ENCODE peak calls at places on chromosome 16, in ten cellular contexts. One of them, this sample, is unnamed.

GRCh38 chr16:46731691-46732555 is 16.2 kb downstream of the MYLK3 start:
- DNase-seq in GM23248: no peak
- DNase-seq in adrenal gland: no peak
- DNase-seq in mucosa of descending colon: no peak
- DNase-seq in AG10803: no peak
- DNase-seq in CD8-positive, alpha-beta T cell: no peak
- DNase-seq in BE2C: peak; percentile 77
- DNase-seq in AG04450: no peak
- DNase-seq in SJCRH30: peak; percentile 54
- DNase-seq in GM23338: no peak
- DNase-seq in this sample: no peak

GRCh38 chr16:72996291-72997062 is 51.5 kb downstream of the ZFHX3 start:
- DNase-seq in GM23248: no peak
- DNase-seq in adrenal gland: no peak
- DNase-seq in mucosa of descending colon: no peak
- DNase-seq in AG10803: no peak
- DNase-seq in CD8-positive, alpha-beta T cell: no peak
- DNase-seq in BE2C: no peak
- DNase-seq in AG04450: no peak
- DNase-seq in SJCRH30: no peak
- DNase-seq in GM23338: no peak
- DNase-seq in this sample: no peak

GRCh38 chr16:8855051-8855786 is 13.6 kb downstream of the CARHSP1 start:
- DNase-seq in GM23248: no peak
- DNase-seq in adrenal gland: no peak
- DNase-seq in mucosa of descending colon: peak; percentile 34
- DNase-seq in AG10803: no peak
- DNase-seq in CD8-positive, alpha-beta T cell: no peak
- DNase-seq in BE2C: no peak
- DNase-seq in AG04450: no peak
- DNase-seq in SJCRH30: no peak
- DNase-seq in GM23338: no peak
- DNase-seq in this sample: peak; percentile 43

GRCh38 chr16:85187002-85187401 is 74.7 kb upstream of the CIBAR2 start:
- DNase-seq in GM23248: peak; percentile 92
- DNase-seq in adrenal gland: peak; percentile 87
- DNase-seq in mucosa of descending colon: no peak
- DNase-seq in AG10803: peak; percentile 82
- DNase-seq in CD8-positive, alpha-beta T cell: no peak
- DNase-seq in BE2C: peak; percentile 76
- DNase-seq in AG04450: no peak
- DNase-seq in SJCRH30: no peak
- DNase-seq in GM23338: no peak
- DNase-seq in this sample: no peak

GRCh38 chr16:55389426-55390073 is 65.5 kb downstream of the IRX6 start:
- DNase-seq in GM23248: no peak
- DNase-seq in adrenal gland: no peak
- DNase-seq in mucosa of descending colon: no peak
- DNase-seq in AG10803: no peak
- DNase-seq in CD8-positive, alpha-beta T cell: no peak
- DNase-seq in BE2C: no peak
- DNase-seq in AG04450: no peak
- DNase-seq in SJCRH30: no peak
- DNase-seq in GM23338: no peak
- DNase-seq in this sample: no peak

GRCh38 chr16:83743241-83743640 is 64.5 kb upstream of the HSBP1 start:
- DNase-seq in GM23248: no peak
- DNase-seq in adrenal gland: no peak
- DNase-seq in mucosa of descending colon: no peak
- DNase-seq in AG10803: no peak
- DNase-seq in CD8-positive, alpha-beta T cell: no peak
- DNase-seq in BE2C: no peak
- DNase-seq in AG04450: no peak
- DNase-seq in SJCRH30: no peak
- DNase-seq in GM23338: no peak
- DNase-seq in this sample: no peak

GRCh38 chr16:85185281-85185680 is 73.0 kb upstream of the CIBAR2 start:
- DNase-seq in GM23248: no peak
- DNase-seq in adrenal gland: no peak
- DNase-seq in mucosa of descending colon: no peak
- DNase-seq in AG10803: no peak
- DNase-seq in CD8-positive, alpha-beta T cell: no peak
- DNase-seq in BE2C: no peak
- DNase-seq in AG04450: no peak
- DNase-seq in SJCRH30: no peak
- DNase-seq in GM23338: no peak
- DNase-seq in this sample: no peak

GRCh38 chr16:24539850-24540484 is 601 bp downstream of the RBBP6 start:
- DNase-seq in GM23248: peak; percentile 81
- DNase-seq in adrenal gland: peak; percentile 69
- DNase-seq in mucosa of descending colon: peak; percentile 80
- DNase-seq in AG10803: peak; percentile 58
- DNase-seq in CD8-positive, alpha-beta T cell: no peak
- DNase-seq in BE2C: peak; percentile 52
- DNase-seq in AG04450: no peak
- DNase-seq in SJCRH30: no peak
- DNase-seq in GM23338: peak; percentile 33
- DNase-seq in this sample: peak; percentile 35

GRCh38 chr16:32116080-32116479 is 137.0 kb upstream of the TP53TG3D start:
- DNase-seq in GM23248: peak; percentile 7
- DNase-seq in adrenal gland: no peak
- DNase-seq in mucosa of descending colon: peak; percentile 28
- DNase-seq in AG10803: no peak
- DNase-seq in CD8-positive, alpha-beta T cell: peak; percentile 46
- DNase-seq in BE2C: peak; percentile 7
- DNase-seq in AG04450: no peak
- DNase-seq in SJCRH30: peak; percentile 8
- DNase-seq in GM23338: no peak
- DNase-seq in this sample: peak; percentile 18

GRCh38 chr16:17233301-17234002 is 237.3 kb downstream of the XYLT1 start:
- DNase-seq in GM23248: no peak
- DNase-seq in adrenal gland: no peak
- DNase-seq in mucosa of descending colon: no peak
- DNase-seq in AG10803: no peak
- DNase-seq in CD8-positive, alpha-beta T cell: no peak
- DNase-seq in BE2C: no peak
- DNase-seq in AG04450: no peak
- DNase-seq in SJCRH30: no peak
- DNase-seq in GM23338: no peak
- DNase-seq in this sample: no peak

GRCh38 chr16:55184052-55184451 is 140.0 kb upstream of the IRX6 start:
- DNase-seq in GM23248: no peak
- DNase-seq in adrenal gland: no peak
- DNase-seq in mucosa of descending colon: no peak
- DNase-seq in AG10803: no peak
- DNase-seq in CD8-positive, alpha-beta T cell: no peak
- DNase-seq in BE2C: no peak
- DNase-seq in AG04450: no peak
- DNase-seq in SJCRH30: no peak
- DNase-seq in GM23338: peak; percentile 13
- DNase-seq in this sample: no peak

GRCh38 chr16:27302126-27302525 is 11.6 kb upstream of the IL4R start:
- DNase-seq in GM23248: no peak
- DNase-seq in adrenal gland: no peak
- DNase-seq in mucosa of descending colon: no peak
- DNase-seq in AG10803: no peak
- DNase-seq in CD8-positive, alpha-beta T cell: no peak
- DNase-seq in BE2C: no peak
- DNase-seq in AG04450: no peak
- DNase-seq in SJCRH30: no peak
- DNase-seq in GM23338: no peak
- DNase-seq in this sample: peak; percentile 34

GRCh38 chr16:25014500-25015147 is 545 bp downstream of the ARHGAP17 start:
- DNase-seq in GM23248: peak; percentile 75
- DNase-seq in adrenal gland: peak; percentile 65
- DNase-seq in mucosa of descending colon: peak; percentile 75
- DNase-seq in AG10803: peak; percentile 59
- DNase-seq in CD8-positive, alpha-beta T cell: peak; percentile 55
- DNase-seq in BE2C: peak; percentile 56
- DNase-seq in AG04450: no peak
- DNase-seq in SJCRH30: peak; percentile 68
- DNase-seq in GM23338: peak; percentile 70
- DNase-seq in this sample: peak; percentile 61

GRCh38 chr16:58186176-58186944 is 11.5 kb downstream of the CSNK2A2 start:
- DNase-seq in GM23248: no peak
- DNase-seq in adrenal gland: no peak
- DNase-seq in mucosa of descending colon: no peak
- DNase-seq in AG10803: no peak
- DNase-seq in CD8-positive, alpha-beta T cell: no peak
- DNase-seq in BE2C: no peak
- DNase-seq in AG04450: no peak
- DNase-seq in SJCRH30: no peak
- DNase-seq in GM23338: no peak
- DNase-seq in this sample: no peak

GRCh38 chr16:46787909-46788308 is 39.8 kb upstream of the MYLK3 start:
- DNase-seq in GM23248: no peak
- DNase-seq in adrenal gland: no peak
- DNase-seq in mucosa of descending colon: no peak
- DNase-seq in AG10803: no peak
- DNase-seq in CD8-positive, alpha-beta T cell: no peak
- DNase-seq in BE2C: no peak
- DNase-seq in AG04450: no peak
- DNase-seq in SJCRH30: no peak
- DNase-seq in GM23338: no peak
- DNase-seq in this sample: no peak

GRCh38 chr16:72932050-72932449 is 115.9 kb downstream of the ZFHX3 start:
- DNase-seq in GM23248: no peak
- DNase-seq in adrenal gland: no peak
- DNase-seq in mucosa of descending colon: no peak
- DNase-seq in AG10803: no peak
- DNase-seq in CD8-positive, alpha-beta T cell: no peak
- DNase-seq in BE2C: no peak
- DNase-seq in AG04450: no peak
- DNase-seq in SJCRH30: no peak
- DNase-seq in GM23338: no peak
- DNase-seq in this sample: no peak

GRCh38 chr16:706189-707061 is 824 bp upstream of the FBXL16 start:
- DNase-seq in GM23248: no peak
- DNase-seq in adrenal gland: no peak
- DNase-seq in mucosa of descending colon: no peak
- DNase-seq in AG10803: no peak
- DNase-seq in CD8-positive, alpha-beta T cell: no peak
- DNase-seq in BE2C: no peak
- DNase-seq in AG04450: no peak
- DNase-seq in SJCRH30: no peak
- DNase-seq in GM23338: peak; percentile 76
- DNase-seq in this sample: no peak

GRCh38 chr16:57998484-57998883 is 2.0 kb downstream of the ZNF319 start:
- DNase-seq in GM23248: peak; percentile 40
- DNase-seq in adrenal gland: no peak
- DNase-seq in mucosa of descending colon: peak; percentile 82
- DNase-seq in AG10803: peak; percentile 49
- DNase-seq in CD8-positive, alpha-beta T cell: peak; percentile 78
- DNase-seq in BE2C: peak; percentile 6
- DNase-seq in AG04450: no peak
- DNase-seq in SJCRH30: no peak
- DNase-seq in GM23338: no peak
- DNase-seq in this sample: peak; percentile 62

DNA sequence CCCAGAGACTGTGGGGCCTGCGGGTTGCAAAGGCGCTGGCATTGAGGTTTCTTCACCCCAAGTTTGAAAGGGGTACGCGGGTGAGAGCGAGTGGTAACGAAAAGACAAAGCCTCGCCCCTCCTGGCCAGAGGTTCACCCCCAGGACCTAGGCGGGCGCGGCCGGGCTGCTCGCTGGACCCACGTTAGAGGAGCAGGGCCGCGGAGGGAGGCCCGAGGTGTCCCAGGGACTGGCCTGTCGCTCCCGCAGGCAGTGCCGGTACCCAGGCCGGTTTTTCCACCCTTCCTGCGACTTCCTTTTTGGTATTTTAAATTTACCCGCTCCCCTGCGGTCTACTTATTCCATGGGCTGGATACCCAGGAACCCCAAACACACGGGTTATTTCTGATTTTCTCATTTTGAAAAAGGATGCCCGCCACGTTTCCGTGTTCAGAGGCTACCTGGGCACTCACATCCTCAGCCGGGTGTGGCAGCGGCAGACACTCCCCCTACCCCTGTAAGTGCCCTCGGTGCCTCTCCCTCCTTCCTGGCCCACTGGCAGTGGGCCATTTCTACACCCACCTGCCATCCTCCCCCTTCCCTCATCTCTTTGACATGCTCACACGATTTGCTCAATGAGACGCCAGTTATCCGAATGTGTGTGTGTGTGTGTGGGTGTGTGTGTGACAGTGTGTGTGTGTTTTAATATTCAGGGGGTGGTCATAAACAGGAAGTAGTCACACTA is 1.6 kb upstream of the FOXL1 start:
- DNase-seq in GM23248: peak; percentile 60
- DNase-seq in adrenal gland: no peak
- DNase-seq in mucosa of descending colon: no peak
- DNase-seq in AG10803: no peak
- DNase-seq in CD8-positive, alpha-beta T cell: no peak
- DNase-seq in BE2C: no peak
- DNase-seq in AG04450: peak; percentile 80
- DNase-seq in SJCRH30: peak; percentile 61
- DNase-seq in GM23338: peak; percentile 57
- DNase-seq in this sample: no peak
- H3K4me3 ChIP-seq in GM23248: peak overlapping the region; percentile 81
- H3K4me3 ChIP-seq in adrenal gland: no peak overlapping the region
- H3K4me3 ChIP-seq in mucosa of descending colon: no peak overlapping the region
- H3K4me3 ChIP-seq in AG10803: peak overlapping the region; percentile 71
- H3K4me3 ChIP-seq in CD8-positive, alpha-beta T cell: peak overlapping the region; percentile 27
- H3K4me3 ChIP-seq in BE2C: peak overlapping the region; percentile 47
- H3K4me3 ChIP-seq in AG04450: peak overlapping the region; percentile 76
- H3K4me3 ChIP-seq in SJCRH30: peak overlapping the region; percentile 63
- H3K4me3 ChIP-seq in GM23338: peak overlapping the region; percentile 75
- H3K4me3 ChIP-seq in this sample: no peak overlapping the region

GRCh38 chr16:67917140-67917851 is 14.4 kb downstream of the CTRL start:
- DNase-seq in GM23248: peak; percentile 52
- DNase-seq in adrenal gland: no peak
- DNase-seq in mucosa of descending colon: no peak
- DNase-seq in AG10803: peak; percentile 65
- DNase-seq in CD8-positive, alpha-beta T cell: no peak
- DNase-seq in BE2C: peak; percentile 61
- DNase-seq in AG04450: no peak
- DNase-seq in SJCRH30: no peak
- DNase-seq in GM23338: no peak
- DNase-seq in this sample: no peak
- H3K4me3 ChIP-seq in GM23248: no peak overlapping the region
- H3K4me3 ChIP-seq in adrenal gland: no peak overlapping the region
- H3K4me3 ChIP-seq in mucosa of descending colon: no peak overlapping the region
- H3K4me3 ChIP-seq in AG10803: no peak overlapping the region
- H3K4me3 ChIP-seq in CD8-positive, alpha-beta T cell: no peak overlapping the region
- H3K4me3 ChIP-seq in BE2C: no peak overlapping the region
- H3K4me3 ChIP-seq in AG04450: no peak overlapping the region
- H3K4me3 ChIP-seq in SJCRH30: no peak overlapping the region
- H3K4me3 ChIP-seq in GM23338: no peak overlapping the region
- H3K4me3 ChIP-seq in this sample: no peak overlapping the region

GRCh38 chr16:1918890-1919679 is 870 bp upstream of the HS3ST6 start:
- DNase-seq in GM23248: no peak
- DNase-seq in adrenal gland: no peak
- DNase-seq in mucosa of descending colon: no peak
- DNase-seq in AG10803: no peak
- DNase-seq in CD8-positive, alpha-beta T cell: no peak
- DNase-seq in BE2C: peak; percentile 57
- DNase-seq in AG04450: no peak
- DNase-seq in SJCRH30: no peak
- DNase-seq in GM23338: peak; percentile 39
- DNase-seq in this sample: no peak
- H3K4me3 ChIP-seq in GM23248: no peak overlapping the region
- H3K4me3 ChIP-seq in adrenal gland: no peak overlapping the region
- H3K4me3 ChIP-seq in mucosa of descending colon: no peak overlapping the region
- H3K4me3 ChIP-seq in AG10803: no peak overlapping the region
- H3K4me3 ChIP-seq in CD8-positive, alpha-beta T cell: no peak overlapping the region
- H3K4me3 ChIP-seq in BE2C: no peak overlapping the region
- H3K4me3 ChIP-seq in AG04450: no peak overlapping the region
- H3K4me3 ChIP-seq in SJCRH30: no peak overlapping the region
- H3K4me3 ChIP-seq in GM23338: peak overlapping the region; percentile 55
- H3K4me3 ChIP-seq in this sample: no peak overlapping the region

GRCh38 chr16:67482260-67482924 is 955 bp downstream of the AGRP start:
- DNase-seq in GM23248: no peak
- DNase-seq in adrenal gland: no peak
- DNase-seq in mucosa of descending colon: peak; percentile 61
- DNase-seq in AG10803: no peak
- DNase-seq in CD8-positive, alpha-beta T cell: no peak
- DNase-seq in BE2C: no peak
- DNase-seq in AG04450: no peak
- DNase-seq in SJCRH30: no peak
- DNase-seq in GM23338: no peak
- DNase-seq in this sample: peak; percentile 54
- H3K4me3 ChIP-seq in GM23248: peak overlapping the region; percentile 100
- H3K4me3 ChIP-seq in adrenal gland: no peak overlapping the region
- H3K4me3 ChIP-seq in mucosa of descending colon: no peak overlapping the region
- H3K4me3 ChIP-seq in AG10803: peak overlapping the region; percentile 73
- H3K4me3 ChIP-seq in CD8-positive, alpha-beta T cell: peak overlapping the region; percentile 91
- H3K4me3 ChIP-seq in BE2C: peak overlapping the region; percentile 99
- H3K4me3 ChIP-seq in AG04450: peak overlapping the region; percentile 71
- H3K4me3 ChIP-seq in SJCRH30: peak overlapping the region; percentile 82
- H3K4me3 ChIP-seq in GM23338: peak overlapping the region; percentile 57
- H3K4me3 ChIP-seq in this sample: peak overlapping the region; percentile 96

This sample was measured in Peyer's patch.